ENCODE peak calls at places on chromosomes 16 and 17, in four cellular contexts. Y is MM.1S, R is A673, J is ovary. Z is an unnamed sample.

GRCh38 chr16:56260378-56260987 is 69.2 kb downstream of the GNAO1 start:
- DNase-seq in Y (no peak), R (no peak), J (no peak), Z (no peak)

GRCh38 chr17:79033741-79034501 is 10.0 kb downstream of the C1QTNF1 start:
- DNase-seq in Y (no peak), R (no peak), J (peak; percentile 63), Z (no peak)

GRCh38 chr16:84194470-84195200 is 3.7 kb downstream of the ADAD2 start:
- DNase-seq in Y (peak; percentile 17), R (no peak), J (no peak), Z (peak; percentile 77)

GRCh38 chr17:71677444-71677843 is 443.4 kb upstream of the SOX9 start:
- DNase-seq in Y (no peak), R (no peak), J (no peak), Z (no peak)

GRCh38 chr16:87789437-87790277 is 23.9 kb upstream of the KLHDC4 start:
- DNase-seq in Y (no peak), R (no peak), J (no peak), Z (no peak)

GRCh38 chr16:15450624-15451023 is 16.2 kb downstream of the BMERB1 start:
- DNase-seq in Y (no peak), R (no peak), J (no peak), Z (no peak)

GRCh38 chr16:75025766-75026165 is 26.9 kb downstream of the ZNRF1 start:
- DNase-seq in Y (no peak), R (peak; percentile 69), J (peak; percentile 27), Z (no peak)

GRCh38 chr16:87407511-87408112 is 15.5 kb downstream of the MAP1LC3B start:
- DNase-seq in Y (peak; percentile 84), R (no peak), J (peak; percentile 73), Z (no peak)

GRCh38 chr17:80104321-80104955 is 3.1 kb downstream of the GAA start:
- DNase-seq in Y (no peak), R (no peak), J (no peak), Z (no peak)

GRCh38 chr16:3065069-3065741 is at the start of gene IL32:
- DNase-seq in Y (no peak), R (no peak), J (peak; percentile 38), Z (peak; percentile 77)

GRCh38 chr16:81723098-81723723 is 55.9 kb upstream of the PLCG2 start:
- DNase-seq in Y (peak; percentile 72), R (peak; percentile 90), J (no peak), Z (peak; percentile 47)

GRCh38 chr16:17780181-17780580 is 309.4 kb upstream of the XYLT1 start:
- DNase-seq in Y (no peak), R (no peak), J (no peak), Z (no peak)

GRCh38 chr16:4298761-4299522 is 16.9 kb upstream of the GLIS2 start:
- DNase-seq in Y (no peak), R (peak; percentile 63), J (peak; percentile 81), Z (no peak)

GRCh38 chr17:31908386-31908785 is 6.9 kb upstream of the UTP6 start:
- DNase-seq in Y (no peak), R (no peak), J (no peak), Z (no peak)

GRCh38 chr17:81440511-81441244 is 45.4 kb downstream of the BAHCC1 start:
- DNase-seq in Y (peak; percentile 17), R (peak; percentile 45), J (no peak), Z (peak; percentile 53)
- TF ChIP-seq CTCF in Y (peak; percentile 52), R (peak; percentile 69), J (no peak), Z (peak; percentile 58)

GRCh38 chr17:60163108-60163784 is 13.5 kb downstream of the CA4 start:
- DNase-seq in Y (no peak), R (no peak), J (no peak), Z (no peak)
- TF ChIP-seq CTCF in Y (no peak), R (peak; percentile 46), J (no peak), Z (no peak)

GRCh38 chr17:81403040-81403467 is 7.8 kb downstream of the BAHCC1 start:
- DNase-seq in Y (no peak), R (peak; percentile 72), J (no peak), Z (no peak)
- TF ChIP-seq CTCF in Y (no peak), R (peak; percentile 37), J (no peak), Z (no peak)

GRCh38 chr17:45424769-45425124 is 7.9 kb downstream of the ARHGAP27 start:
- DNase-seq in Y (no peak), R (no peak), J (no peak), Z (no peak)

GRCh38 chr17:45426561-45426960 is 6.1 kb downstream of the ARHGAP27 start:
- DNase-seq in Y (no peak), R (no peak), J (no peak), Z (no peak)

GRCh38 chr17:45425125-45425983 is 7.3 kb downstream of the ARHGAP27 start:
- DNase-seq in Y (no peak), R (peak; percentile 55), J (no peak), Z (no peak)

GRCh38 chr17:45427181-45427835 is 5.4 kb downstream of the ARHGAP27 start:
- DNase-seq in Y (no peak), R (no peak), J (no peak), Z (no peak)

GRCh38 chr17:45425984-45426413 is 6.7 kb downstream of the ARHGAP27 start:
- DNase-seq in Y (no peak), R (no peak), J (no peak), Z (no peak)
- TF ChIP-seq CTCF in Y (no peak), R (no peak), J (no peak), Z (no peak)

GRCh38 chr17:47323382-47324223 is at the start of gene EFCAB13:
- DNase-seq in Y (peak; percentile 85), R (peak; percentile 62), J (peak; percentile 89), Z (peak; percentile 82)
- TF ChIP-seq CTCF in Y (peak; percentile 28), R (no peak), J (no peak), Z (no peak)

Z was measured in activated CD8-positive, alpha-beta T cell treated with anti-CD3 and anti-CD28 coated beads for 36 hours.